ENCODE peak calls at places on chromosome 4, in seven cellular contexts. X is tibial nerve; F is OCI-LY7; L is stimulated activated CD8-positive, alpha-beta memory T cell treated with anti-CD3 and anti-CD28 coated beads, Interleukin-4, amount 100 ng/mL, for 48 hours; C is GM12878; W is anterior cingulate cortex; I is astrocyte of the spinal cord. U is an unnamed sample.

GRCh38 chr4:163863082-163863481 is 368.6 kb downstream of the TMA16 start:
- DNase-seq in X (no peak), F (no peak), L (no peak), C (no peak), W (no peak), I (no peak), U (no peak)

GRCh38 chr4:3518941-3519340 is 13.3 kb downstream of the LRPAP1 start:
- DNase-seq in X (no peak), F (no peak), L (no peak), C (no peak), W (no peak), I (no peak), U (no peak)

GRCh38 chr4:110371016-110371795 is 104.7 kb upstream of the ENPEP start:
- DNase-seq in X (no peak), F (no peak), L (no peak), C (no peak), W (no peak), I (peak; percentile 7), U (peak; percentile 63)

GRCh38 chr4:183468210-183469095 is 24.0 kb downstream of the CDKN2AIP start:
- DNase-seq in X (no peak), F (no peak), L (no peak), C (no peak), W (no peak), I (no peak), U (no peak)

GRCh38 chr4:184747034-184747830 is 13.3 kb upstream of the CENPU start:
- DNase-seq in X (no peak), F (no peak), L (no peak), C (no peak), W (no peak), I (no peak), U (peak; percentile 78)

GRCh38 chr4:3135155-3136011 is 60.9 kb downstream of the HTT start:
- DNase-seq in X (no peak), F (no peak), L (no peak), C (no peak), W (no peak), I (no peak), U (no peak)

GRCh38 chr4:162683659-162684370 is 482.9 kb downstream of the NAF1 start:
- DNase-seq in X (no peak), F (no peak), L (no peak), C (no peak), W (no peak), I (peak; percentile 17), U (no peak)

GRCh38 chr4:77156912-77157858 is at the start of gene CCNG2:
- DNase-seq in X (peak; percentile 80), F (peak; percentile 99), L (peak; percentile 87), C (no peak), W (peak; percentile 94), I (peak; percentile 98), U (no peak)

GRCh38 chr4:82044141-82044993 is 329.4 kb downstream of the HNRNPD start:
- DNase-seq in X (peak; percentile 14), F (no peak), L (peak; percentile 32), C (no peak), W (peak; percentile 36), I (peak; percentile 53), U (peak; percentile 14)

GRCh38 chr4:96189761-96190160 is 349.9 kb downstream of the PDHA2 start:
- DNase-seq in X (no peak), F (no peak), L (no peak), C (no peak), W (no peak), I (no peak), U (no peak)

GRCh38 chr4:152643153-152644035 is 36.4 kb downstream of the TMEM154 start:
- DNase-seq in X (no peak), F (peak; percentile 80), L (peak; percentile 34), C (peak; percentile 75), W (no peak), I (no peak), U (no peak)

GRCh38 chr4:26021417-26022345 is 107.7 kb downstream of the SMIM20 start:
- DNase-seq in X (no peak), F (no peak), L (no peak), C (no peak), W (no peak), I (no peak), U (no peak)

GRCh38 chr4:3304831-3305609 is 12.2 kb downstream of the RGS12 start:
- DNase-seq in X (peak; percentile 12), F (no peak), L (no peak), C (no peak), W (peak; percentile 31), I (peak; percentile 36), U (peak; percentile 52)